ENCODE peak calls at places on chromosomes 7 and 10, in ten cellular contexts. C is AG04449, G is A549, Z is AG10803, Y is RWPE2, T is fibroblast of pulmonary artery, H is fibroblast of mammary gland, L is AG04450, B is colonic mucosa, K is psoas muscle. F is an unnamed sample.

GRCh38 chr7:41996381-41997035 is 240.5 kb downstream of the GLI3 start:
- DNase-seq in K (no peak), H (peak), Z (peak), C (peak), Y (no peak), T (peak), G (no peak), B (no peak), L (peak), F (peak)

GRCh38 chr10:4240641-4241197 is 455.7 kb upstream of the KLF6 start:
- DNase-seq in Z (peak), T (peak), B (no peak), H (peak), G (no peak), C (peak), L (peak), Y (no peak), K (no peak), F (peak)

GRCh38 chr7:84364708-84365107 is 170.1 kb upstream of the SEMA3A start:
- DNase-seq in T (peak), G (no peak), L (peak), B (no peak), Z (peak), K (no peak), H (no peak), C (no peak), Y (no peak), F (peak)

GRCh38 chr7:79936281-79936983 is 198.2 kb upstream of the GNAI1 start:
- DNase-seq in K (no peak), B (no peak), C (no peak), Y (no peak), G (no peak), H (peak), L (no peak), T (peak), Z (no peak), F (peak)

GRCh38 chr10:133009218-133009954 is 67.0 kb upstream of the CFAP46 start:
- DNase-seq in Y (no peak), H (no peak), G (peak), L (no peak), C (no peak), Z (no peak), K (peak), T (no peak), B (peak), F (no peak)

GRCh38 chr10:132145521-132146185 is 41.1 kb upstream of the DPYSL4 start:
- DNase-seq in C (no peak), Y (no peak), T (no peak), Z (no peak), L (no peak), B (no peak), K (peak), G (no peak), H (no peak), F (no peak)

GRCh38 chr10:3887404-3887803 is 102.4 kb upstream of the KLF6 start:
- DNase-seq in G (no peak), Z (peak), Y (no peak), C (no peak), L (no peak), B (no peak), K (no peak), H (peak), T (no peak), F (no peak)

GRCh38 chr10:100072514-100072913 is 9.2 kb downstream of the CPN1 start:
- DNase-seq in G (peak), L (no peak), H (no peak), C (no peak), Z (no peak), B (no peak), T (no peak), K (no peak), Y (no peak), F (no peak)

GRCh38 chr7:93823621-93824020 is 66.9 kb downstream of the TFPI2 start:
- DNase-seq in H (no peak), L (no peak), K (no peak), B (no peak), G (no peak), Z (peak), Y (no peak), C (no peak), T (no peak), F (no peak)

GRCh38 chr10:122044045-122044661 is 55.2 kb downstream of the TACC2 start:
- DNase-seq in T (no peak), Y (no peak), K (peak), Z (no peak), H (peak), B (peak), L (no peak), C (no peak), G (no peak), F (peak)

GRCh38 chr10:124703778-124704427 is 40.3 kb downstream of the FAM53B start:
- DNase-seq in B (peak), K (peak), T (peak), G (no peak), Z (peak), Y (no peak), H (peak), L (no peak), C (no peak), F (peak)

GRCh38 chr7:123749537-123749857 is 694 bp upstream of the WASL start:
- DNase-seq in Y (no peak), Z (peak), L (peak), B (peak), G (peak), H (peak), T (peak), C (no peak), K (no peak), F (peak)

GRCh38 chr10:104043185-104043830 is 42.4 kb downstream of the COL17A1 start:
- DNase-seq in K (no peak), Z (no peak), Y (no peak), L (no peak), B (no peak), H (no peak), C (no peak), T (no peak), G (no peak), F (no peak)

GRCh38 chr10:46277840-46278239 is 9.0 kb upstream of the ANTXRL start:
- DNase-seq in C (no peak), G (no peak), L (no peak), Z (no peak), K (no peak), Y (no peak), B (no peak), T (no peak), H (no peak), F (no peak)

GRCh38 chr10:84194424-84195043 is at the start of gene CDHR1:
- DNase-seq in H (no peak), K (no peak), Y (peak), T (no peak), B (peak), G (no peak), Z (no peak), L (no peak), C (no peak), F (no peak)

DNA sequence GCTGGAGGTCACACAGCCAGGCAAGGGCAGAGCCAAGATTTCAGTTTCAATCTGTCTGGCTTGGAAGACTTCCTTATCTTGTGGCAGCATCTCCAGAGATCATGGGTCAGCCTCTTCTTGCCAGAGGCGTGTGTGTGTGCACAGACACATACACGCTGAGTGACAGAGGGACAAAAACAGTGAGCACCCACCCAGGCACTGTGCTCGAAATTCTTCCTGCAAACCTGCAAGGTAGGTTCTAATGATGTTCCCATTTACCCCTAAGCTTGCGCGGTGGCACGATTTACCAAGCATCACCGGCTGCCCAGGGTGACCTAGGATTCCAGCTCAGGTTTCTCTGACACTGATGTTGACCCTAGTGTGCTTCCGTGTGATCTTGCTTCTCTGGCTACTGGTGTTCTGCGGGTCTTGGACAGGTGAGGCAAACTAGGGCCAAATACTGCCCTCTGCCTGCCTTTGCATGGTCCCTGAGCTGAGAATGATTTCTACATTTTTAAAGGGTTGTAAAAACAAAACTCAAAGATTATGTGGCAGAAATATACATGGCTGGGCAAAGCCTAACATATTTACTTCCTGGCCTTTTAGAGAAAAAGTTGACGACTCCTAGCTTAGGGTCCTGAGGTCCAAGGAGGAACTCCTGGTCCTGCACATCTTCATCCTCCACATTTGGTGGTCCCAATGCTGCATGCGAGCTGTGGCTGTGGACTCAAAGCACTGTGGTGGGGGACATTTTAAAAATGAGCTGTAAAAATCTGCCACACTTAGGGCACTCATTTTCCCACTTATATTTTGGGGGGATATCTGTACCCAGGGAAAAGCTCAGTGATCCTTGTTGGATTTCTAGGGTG is 268.5 kb downstream of the RPS24 start:
- DNase-seq in L (no peak), H (no peak), G (peak), C (no peak), Y (no peak), K (no peak), B (peak), T (no peak), Z (no peak), F (no peak)
- TF ChIP-seq CTCF in L (peak), H (peak), G (peak), C (no peak), Y (no peak), K (no peak), B (no peak), T (peak), Z (peak), F (peak)

DNA sequence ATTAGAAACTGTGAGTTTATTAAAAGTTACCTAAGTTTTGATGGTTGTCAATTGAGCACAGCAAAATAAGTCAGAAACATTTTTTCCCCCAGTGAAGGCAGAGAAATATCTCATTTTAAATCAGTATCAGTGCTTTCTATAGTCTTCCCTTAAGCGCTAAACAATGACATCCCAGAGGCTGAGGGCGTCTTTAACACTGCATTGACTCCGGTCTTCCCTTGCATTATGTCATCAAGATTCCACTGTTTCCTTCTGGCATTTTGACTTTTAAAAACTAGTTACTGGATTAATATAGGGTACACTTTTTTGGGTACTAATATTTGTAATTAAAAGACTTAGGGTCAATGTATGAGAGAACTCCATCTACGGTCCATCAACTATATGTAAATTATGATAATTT is 3.9 kb downstream of the GLUD1 start:
- DNase-seq in L (no peak), C (no peak), T (peak), Z (no peak), G (no peak), Y (no peak), H (peak), K (no peak), B (no peak), F (peak)
- H3K4me3 ChIP-seq in L (no peak), C (no peak), T (no peak), Z (no peak), G (no peak), Y (no peak), H (no peak), K (no peak), B (no peak), F (peak)

DNA sequence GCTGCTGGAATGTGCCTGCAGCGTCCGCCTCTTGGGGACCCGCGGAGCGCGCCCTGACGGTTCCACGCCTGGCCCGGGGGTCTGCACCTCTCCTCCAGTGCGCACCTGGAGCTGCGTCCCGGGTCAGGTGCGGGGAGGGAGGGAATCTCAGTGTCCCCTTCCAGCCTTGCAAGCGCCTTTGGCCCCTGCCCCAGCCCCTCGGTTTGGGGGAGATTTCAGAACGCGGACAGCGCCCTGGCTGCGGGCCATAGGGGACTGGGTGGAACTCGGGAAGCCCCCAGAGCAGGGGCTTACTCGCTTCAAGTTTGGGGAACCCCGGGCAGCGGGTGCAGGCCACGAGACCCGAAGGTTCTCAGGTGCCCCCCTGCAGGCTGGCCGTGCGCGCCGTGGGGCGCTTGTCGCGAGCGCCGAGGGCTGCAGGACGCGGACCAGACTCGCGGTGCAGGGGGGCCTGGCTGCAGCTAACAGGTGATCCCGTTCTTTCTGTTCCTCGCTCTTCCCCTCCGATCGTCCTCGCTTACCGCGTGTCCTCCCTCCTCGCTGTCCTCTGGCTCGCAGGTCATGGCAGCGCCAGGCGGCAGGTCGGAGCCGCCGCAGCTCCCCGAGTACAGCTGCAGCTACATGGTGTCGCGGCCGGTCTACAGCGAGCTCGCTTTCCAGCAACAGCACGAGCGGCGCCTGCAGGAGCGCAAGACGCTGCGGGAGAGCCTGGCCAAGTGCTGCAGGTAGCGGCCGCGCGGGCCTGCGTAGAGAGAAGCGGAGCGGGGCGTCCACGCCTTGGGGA is 645 bp downstream of the SLC26A4 start:
- DNase-seq in Y (peak), Z (peak), L (no peak), T (peak), H (peak), K (peak), B (peak), C (no peak), G (peak), F (peak)
- TF ChIP-seq CTCF in Y (peak), Z (no peak), L (peak), T (peak), H (no peak), K (no peak), B (no peak), C (peak), G (no peak), F (peak)

GRCh38 chr10:43230909-43231522 is 35.8 kb downstream of the RASGEF1A start:
- DNase-seq in K (no peak), G (no peak), L (no peak), B (no peak), Z (no peak), Y (no peak), C (no peak), T (no peak), H (no peak), F (no peak)

GRCh38 chr10:43231523-43232078 is 35.3 kb downstream of the RASGEF1A start:
- DNase-seq in T (no peak), C (no peak), Z (no peak), Y (no peak), K (peak), H (no peak), G (no peak), L (no peak), B (no peak), F (no peak)

GRCh38 chr10:43229208-43230061 is 37.4 kb downstream of the RASGEF1A start:
- DNase-seq in T (no peak), C (no peak), K (peak), Y (peak), H (no peak), B (no peak), Z (no peak), G (peak), L (no peak), F (no peak)

GRCh38 chr10:43228783-43229207 is 38.1 kb downstream of the RASGEF1A start:
- DNase-seq in L (no peak), G (no peak), B (no peak), H (no peak), K (peak), Z (no peak), T (no peak), Y (no peak), C (no peak), F (no peak)

GRCh38 chr10:43230101-43230908 is 36.6 kb downstream of the RASGEF1A start:
- DNase-seq in B (no peak), G (no peak), K (peak), H (no peak), Z (no peak), L (no peak), T (no peak), C (no peak), Y (no peak), F (no peak)
- H3K4me3 ChIP-seq in B (peak), G (peak), K (peak), H (no peak), Z (no peak), L (no peak), T (no peak), C (no peak), Y (peak), F (no peak)

GRCh38 chr10:71776528-71776927 is 3.2 kb upstream of the VSIR start:
- DNase-seq in B (no peak), Y (no peak), T (no peak), C (no peak), G (no peak), H (no peak), L (no peak), K (no peak), Z (no peak), F (no peak)
- TF ChIP-seq CTCF in B (no peak), Y (no peak), T (no peak), C (no peak), G (no peak), H (no peak), L (no peak), K (no peak), Z (no peak), F (no peak)

DNA sequence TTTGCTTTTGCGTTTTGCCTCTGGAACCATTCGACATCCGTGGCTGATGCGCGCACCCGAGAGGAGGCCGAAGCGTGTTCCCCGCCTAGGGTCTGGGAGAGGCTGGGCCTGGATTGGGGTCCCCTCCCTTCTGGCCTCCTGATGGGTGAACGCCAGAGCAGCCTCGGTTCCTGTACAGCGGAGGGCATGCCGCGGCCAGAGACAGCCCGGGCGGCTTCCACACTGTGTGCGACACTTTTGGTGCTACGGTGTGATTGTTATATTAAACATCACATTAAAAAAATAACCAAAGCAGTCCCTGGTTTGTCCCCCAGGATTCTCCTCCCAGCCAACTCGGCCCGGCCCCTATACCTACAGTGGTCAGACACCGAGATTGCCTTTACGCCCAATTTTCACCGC is 3.7 kb upstream of the HOXA7 start:
- DNase-seq in Y (peak), Z (no peak), C (no peak), G (no peak), T (no peak), L (no peak), H (no peak), B (no peak), K (peak), F (no peak)
- H3K4me3 ChIP-seq in Y (peak), Z (peak), C (no peak), G (peak), T (no peak), L (no peak), H (peak), B (peak), K (peak), F (no peak)

GRCh38 chr7:151013728-151014497 is 10.4 kb downstream of the ATG9B start:
- DNase-seq in T (peak), H (peak), K (peak), C (no peak), Z (peak), Y (peak), G (no peak), L (no peak), B (peak), F (peak)
- TF ChIP-seq CTCF in T (no peak), H (no peak), K (no peak), C (peak), Z (peak), Y (no peak), G (no peak), L (no peak), B (no peak), F (peak)

DNA sequence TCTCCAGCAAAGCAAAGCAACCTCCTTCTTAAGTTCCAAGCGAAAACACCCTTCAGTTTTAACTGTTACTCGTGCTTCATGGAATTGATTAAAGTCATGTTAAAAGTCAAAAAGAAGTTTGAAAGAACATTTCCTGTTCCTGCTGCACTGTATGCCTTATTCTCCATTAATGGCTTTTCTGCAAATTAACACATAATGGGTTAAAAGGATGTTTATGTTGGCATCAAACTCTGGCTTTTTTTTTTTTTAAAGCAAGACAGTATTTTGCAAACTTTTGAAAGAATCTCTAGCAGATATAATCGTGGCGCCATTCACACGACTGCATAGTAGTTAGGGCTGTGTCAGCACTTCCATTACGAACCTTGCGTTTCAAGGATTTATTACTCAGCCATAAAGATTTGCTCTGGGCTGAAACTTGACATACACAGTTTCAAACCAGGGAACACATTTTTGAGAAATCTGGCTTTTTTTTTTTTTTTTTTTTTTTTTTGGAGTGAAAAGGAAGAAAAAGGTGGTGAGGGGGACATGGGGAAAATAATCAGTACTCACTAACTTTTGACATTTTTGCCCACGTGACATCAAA is 207.8 kb downstream of the DYNC1I1 start:
- DNase-seq in K (no peak), B (no peak), G (no peak), C (no peak), Y (no peak), T (no peak), Z (no peak), L (no peak), H (no peak), F (no peak)
- H3K4me3 ChIP-seq in K (no peak), B (no peak), G (no peak), C (no peak), Y (no peak), T (no peak), Z (no peak), L (no peak), H (no peak), F (no peak)

GRCh38 chr10:80530251-80530650 is 7.5 kb upstream of the SH2D4B start:
- DNase-seq in L (no peak), B (no peak), G (peak), K (peak), H (peak), C (no peak), T (peak), Y (no peak), Z (peak), F (no peak)
- TF ChIP-seq CTCF in L (peak), B (no peak), G (peak), K (no peak), H (peak), C (peak), T (peak), Y (peak), Z (peak), F (peak)

F was measured in foreskin fibroblast.